ENCODE peak calls at places on chromosome 7, in six cellular contexts. R is NCI-H1105 treated with DMSO at 0.1 percent for 48 hours; N is HEK293T; X is B cell; H is activated CD8-positive, alpha-beta memory T cell treated with anti-CD3 and anti-CD28 coated beads, Interleukin-2, amount 50 U/mL, for 4 hours; E is fibroblast of lung. S is an unnamed sample.

GRCh38 chr7:105982388-105982787 is 19.3 kb downstream of the CDHR3 start:
- DNase-seq in E (no peak), H (no peak), R (peak; percentile 15), N (no peak), X (no peak), S (no peak)

GRCh38 chr7:11843113-11843765 is 11.2 kb upstream of the THSD7A start:
- DNase-seq in H (no peak), E (no peak), R (no peak), X (no peak), N (no peak), S (no peak)

GRCh38 chr7:112134039-112134438 is 72.2 kb downstream of the DOCK4 start:
- DNase-seq in E (no peak), H (no peak), R (no peak), X (no peak), N (no peak), S (no peak)

GRCh38 chr7:66505531-66506451 is 122.9 kb upstream of the KCTD7 start:
- DNase-seq in N (no peak), H (no peak), X (peak; percentile 45), E (no peak), R (peak; percentile 40), S (no peak)

GRCh38 chr7:159027803-159028455 is 116.7 kb downstream of the VIPR2 start:
- DNase-seq in X (no peak), R (peak; percentile 33), E (no peak), N (no peak), H (peak; percentile 7), S (no peak)

GRCh38 chr7:114865564-114865963 is 56.3 kb upstream of the MDFIC start:
- DNase-seq in H (peak; percentile 58), X (peak; percentile 70), R (no peak), N (peak; percentile 33), E (peak; percentile 79), S (peak; percentile 20)

GRCh38 chr7:54252256-54253035 is 289.7 kb upstream of the VSTM2A start:
- DNase-seq in X (no peak), E (no peak), H (no peak), N (no peak), R (no peak), S (no peak)

GRCh38 chr7:29400435-29400834 is 163.2 kb upstream of the PRR15 start:
- DNase-seq in E (no peak), H (no peak), X (no peak), R (no peak), N (no peak), S (no peak)

GRCh38 chr7:129741743-129742213 is 130.3 kb downstream of the NRF1 start:
- DNase-seq in X (no peak), N (no peak), E (no peak), R (peak; percentile 97), H (no peak), S (no peak)

GRCh38 chr7:2175514-2175913 is 57.2 kb downstream of the MAD1L1 start:
- DNase-seq in X (no peak), H (no peak), N (no peak), E (peak; percentile 96), R (no peak), S (no peak)

GRCh38 chr7:37052673-37053072 is 328.4 kb upstream of the AOAH start:
- DNase-seq in H (no peak), R (no peak), E (peak; percentile 65), X (no peak), N (peak; percentile 37), S (no peak)

GRCh38 chr7:26460326-26460725 is 168.7 kb downstream of the SNX10 start:
- DNase-seq in E (no peak), R (no peak), X (no peak), N (no peak), H (no peak), S (no peak)

GRCh38 chr7:120857558-120858298 is at the start of gene TSPAN12:
- DNase-seq in E (peak; percentile 62), X (peak; percentile 73), N (peak; percentile 83), R (peak; percentile 68), H (peak; percentile 34), S (peak; percentile 26)

GRCh38 chr7:42235734-42236133 is 1.3 kb downstream of the GLI3 start:
- DNase-seq in H (no peak), X (no peak), R (no peak), N (no peak), E (peak; percentile 70), S (no peak)

GRCh38 chr7:158655931-158656441 is 48.6 kb downstream of the NCAPG2 start:
- DNase-seq in N (no peak), R (no peak), H (no peak), X (no peak), E (no peak), S (no peak)

GRCh38 chr7:70093496-70093895 is 495.2 kb downstream of the AUTS2 start:
- DNase-seq in N (no peak), E (peak; percentile 7), H (no peak), R (peak; percentile 37), X (no peak), S (no peak)

GRCh38 chr7:129784437-129784782 is 168.3 kb downstream of the UBE2H start:
- DNase-seq in R (no peak), X (no peak), N (no peak), E (no peak), H (no peak), S (no peak)

S was measured in T-helper 17 cell.